ENCODE peak calls at places on chromosome 17, in nine cellular contexts. L, Z, M, Y, G, S, F, T and X are unnamed samples. For H3K4me1 and H3K36me3, the result is how much of the 10 kb centered on the place peaks cover.

GRCh38 chr17:76398523-76399174 is 14.2 kb downstream of the SPHK1 start:
- DNase-seq in L (no peak), Z (no peak), M (no peak), Y (no peak), G (no peak), S (no peak), F (no peak), T (no peak), X (no peak)

GRCh38 chr17:80254396-80255241 is 6.0 kb upstream of the RNF213 start:
- DNase-seq in L (no peak), Z (peak), M (peak), Y (no peak), G (peak), S (no peak), F (no peak), T (peak), X (peak)

GRCh38 chr17:7404737-7405412 is 978 bp upstream of the TMEM256 start:
- DNase-seq in L (no peak), Z (no peak), M (no peak), Y (peak), G (no peak), S (peak), F (no peak), T (no peak), X (peak)

GRCh38 chr17:27654654-27655524 is 23.9 kb downstream of the LGALS9 start:
- DNase-seq in L (peak), Z (peak), M (peak), Y (peak), G (peak), S (peak), F (peak), T (peak), X (peak)

GRCh38 chr17:36848008-36848902 is 89.0 kb upstream of the LHX1 start:
- DNase-seq in L (no peak), Z (no peak), M (no peak), Y (no peak), G (no peak), S (no peak), F (no peak), T (no peak), X (no peak)

GRCh38 chr17:55726440-55726839 is 3.8 kb upstream of the TMEM100 start:
- DNase-seq in L (no peak), Z (no peak), M (no peak), Y (peak), G (peak), S (no peak), F (no peak), T (no peak), X (peak)

GRCh38 chr17:72691017-72691416 is 401.5 kb downstream of the SLC39A11 start:
- DNase-seq in L (no peak), Z (no peak), M (no peak), Y (no peak), G (no peak), S (no peak), F (no peak), T (no peak), X (no peak)

GRCh38 chr17:57834146-57834741 is 15.6 kb downstream of the MRPS23 start:
- DNase-seq in L (no peak), Z (no peak), M (no peak), Y (peak), G (no peak), S (no peak), F (peak), T (no peak), X (no peak)

GRCh38 chr17:8176998-8177731 is 985 bp upstream of the TMEM107 start:
- DNase-seq in L (no peak), Z (no peak), M (no peak), Y (no peak), G (peak), S (peak), F (no peak), T (no peak), X (no peak)

GRCh38 chr17:18950944-18951905 is 740 bp upstream of the SLC5A10 start:
- DNase-seq in L (no peak), Z (no peak), M (no peak), Y (peak), G (peak), S (no peak), F (no peak), T (no peak), X (peak)

GRCh38 chr17:57369509-57369945 is 113.2 kb downstream of the MSI2 start:
- DNase-seq in L (no peak), Z (no peak), M (no peak), Y (no peak), G (no peak), S (no peak), F (no peak), T (no peak), X (no peak)

GRCh38 chr17:8210761-8211458 is 535 bp upstream of the AURKB start:
- DNase-seq in L (no peak), Z (no peak), M (no peak), Y (no peak), G (no peak), S (no peak), F (no peak), T (no peak), X (no peak)

GRCh38 chr17:27462149-27462548 is 5.9 kb downstream of the KSR1 start:
- DNase-seq in L (no peak), Z (no peak), M (no peak), Y (no peak), G (no peak), S (no peak), F (no peak), T (no peak), X (no peak)

GRCh38 chr17:82230627-82231311 is 1.9 kb downstream of the SLC16A3 start:
- DNase-seq in L (no peak), Z (peak), M (no peak), Y (peak), G (peak), S (peak), F (no peak), T (no peak), X (no peak)

DNA sequence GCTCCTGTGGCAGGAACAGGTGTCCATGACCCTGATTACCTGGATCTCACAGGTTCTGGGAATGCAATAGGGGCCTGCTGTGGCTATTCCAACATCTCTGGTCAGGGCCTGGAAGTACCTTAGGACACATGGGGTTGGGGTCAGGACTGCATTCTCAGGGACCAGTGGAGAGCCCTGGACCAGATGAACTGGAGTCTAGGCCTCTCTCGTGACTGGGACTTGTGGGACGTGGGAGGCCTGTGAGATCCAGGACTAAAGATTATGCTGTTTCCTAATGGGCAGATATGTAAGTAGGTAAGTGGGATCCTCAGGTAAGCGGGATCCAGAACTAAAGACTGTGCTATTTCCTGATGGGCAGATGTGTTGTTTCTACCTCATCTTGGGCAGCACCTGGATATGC is 16.2 kb upstream of the CD300A start:
- DNase-seq in L (no peak), Z (no peak), M (no peak), Y (no peak), G (no peak), S (no peak), F (no peak), T (no peak), X (no peak)
- H3K4me1 ChIP-seq in L (under half), Z (under half), M (under half), Y (half or more), G (under half), S (under half), F (under half), T (under half), X (under half)

DNA sequence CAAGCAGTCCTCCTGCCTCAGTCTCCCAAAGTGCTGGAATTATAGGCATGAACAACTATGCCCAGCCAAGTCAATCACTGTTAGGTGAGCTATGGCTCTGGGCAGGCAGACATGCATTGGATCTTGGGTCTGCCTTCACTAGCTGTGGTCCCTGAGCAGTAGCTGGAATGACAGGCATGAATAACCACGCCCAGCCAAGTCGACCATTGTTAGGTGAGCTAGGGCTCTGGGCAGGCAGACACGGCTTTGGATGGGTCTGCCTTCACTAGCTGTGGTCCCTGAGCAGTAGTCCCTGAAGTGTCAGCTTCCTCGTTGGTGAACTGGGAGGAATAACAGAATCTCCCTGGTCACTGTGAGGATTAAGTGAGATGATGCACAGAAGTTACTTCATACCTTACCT is 6.4 kb downstream of the MRM3 start:
- DNase-seq in L (no peak), Z (no peak), M (no peak), Y (no peak), G (no peak), S (no peak), F (no peak), T (no peak), X (no peak)
- H3K36me3 ChIP-seq in L (under half), Z (half or more), M (half or more), Y (half or more), G (under half), S (half or more), F (under half), T (under half), X (under half)

GRCh38 chr17:78356163-78356713 is 3.6 kb downstream of the SOCS3 start:
- DNase-seq in L (peak), Z (peak), M (peak), Y (no peak), G (peak), S (peak), F (peak), T (peak), X (peak)
- H3K4me1 ChIP-seq in L (half or more), Z (half or more), M (under half), Y (half or more), G (half or more), S (half or more), F (under half), T (under half), X (under half)

GRCh38 chr17:78999056-78999768 is 10.4 kb downstream of the CANT1 start:
- DNase-seq in L (no peak), Z (no peak), M (no peak), Y (peak), G (no peak), S (no peak), F (no peak), T (no peak), X (no peak)
- H3K36me3 ChIP-seq in L (under half), Z (half or more), M (half or more), Y (half or more), G (under half), S (half or more), F (under half), T (under half), X (under half)

GRCh38 chr17:42565523-42566214 is 1.2 kb upstream of the MLX start:
- DNase-seq in L (no peak), Z (no peak), M (no peak), Y (no peak), G (no peak), S (no peak), F (no peak), T (no peak), X (no peak)
- H3K4me1 ChIP-seq in L (under half), Z (half or more), M (under half), Y (under half), G (under half), S (half or more), F (under half), T (under half), X (under half)

DNA sequence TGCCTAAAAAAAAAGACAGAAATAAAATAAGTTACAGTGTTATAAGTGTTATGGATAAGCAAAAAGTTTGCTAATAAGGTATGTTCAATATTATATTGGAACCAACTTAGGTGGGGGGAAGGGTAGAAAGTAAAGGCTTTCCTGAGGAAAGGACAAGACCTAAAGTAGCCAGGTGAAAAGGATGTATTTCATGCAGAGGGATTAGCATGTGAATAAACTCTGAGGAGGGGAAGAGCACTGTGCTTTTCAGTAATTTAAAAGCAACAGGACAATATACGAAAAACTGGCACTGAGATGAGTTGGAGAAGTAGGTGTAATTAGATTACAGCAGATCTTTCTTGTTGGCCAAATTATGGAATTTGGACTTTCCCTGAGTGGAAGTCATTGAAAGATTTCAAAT is 7.6 kb downstream of the TOP2A start:
- DNase-seq in L (no peak), Z (no peak), M (no peak), Y (no peak), G (no peak), S (no peak), F (no peak), T (no peak), X (no peak)
- H3K36me3 ChIP-seq in L (under half), Z (half or more), M (half or more), Y (under half), G (under half), S (under half), F (half or more), T (under half), X (half or more)

GRCh38 chr17:43774304-43775250 is 4.2 kb downstream of the DUSP3 start:
- DNase-seq in L (no peak), Z (no peak), M (no peak), Y (no peak), G (no peak), S (no peak), F (no peak), T (no peak), X (no peak)

GRCh38 chr17:43769859-43770258 is 8.9 kb downstream of the DUSP3 start:
- DNase-seq in L (no peak), Z (no peak), M (no peak), Y (no peak), G (no peak), S (no peak), F (no peak), T (no peak), X (no peak)

GRCh38 chr17:43771463-43771862 is 7.3 kb downstream of the DUSP3 start:
- DNase-seq in L (no peak), Z (no peak), M (no peak), Y (no peak), G (no peak), S (no peak), F (no peak), T (no peak), X (no peak)

GRCh38 chr17:43769426-43769825 is 9.4 kb downstream of the DUSP3 start:
- DNase-seq in L (no peak), Z (no peak), M (no peak), Y (no peak), G (no peak), S (no peak), F (no peak), T (no peak), X (no peak)

DNA sequence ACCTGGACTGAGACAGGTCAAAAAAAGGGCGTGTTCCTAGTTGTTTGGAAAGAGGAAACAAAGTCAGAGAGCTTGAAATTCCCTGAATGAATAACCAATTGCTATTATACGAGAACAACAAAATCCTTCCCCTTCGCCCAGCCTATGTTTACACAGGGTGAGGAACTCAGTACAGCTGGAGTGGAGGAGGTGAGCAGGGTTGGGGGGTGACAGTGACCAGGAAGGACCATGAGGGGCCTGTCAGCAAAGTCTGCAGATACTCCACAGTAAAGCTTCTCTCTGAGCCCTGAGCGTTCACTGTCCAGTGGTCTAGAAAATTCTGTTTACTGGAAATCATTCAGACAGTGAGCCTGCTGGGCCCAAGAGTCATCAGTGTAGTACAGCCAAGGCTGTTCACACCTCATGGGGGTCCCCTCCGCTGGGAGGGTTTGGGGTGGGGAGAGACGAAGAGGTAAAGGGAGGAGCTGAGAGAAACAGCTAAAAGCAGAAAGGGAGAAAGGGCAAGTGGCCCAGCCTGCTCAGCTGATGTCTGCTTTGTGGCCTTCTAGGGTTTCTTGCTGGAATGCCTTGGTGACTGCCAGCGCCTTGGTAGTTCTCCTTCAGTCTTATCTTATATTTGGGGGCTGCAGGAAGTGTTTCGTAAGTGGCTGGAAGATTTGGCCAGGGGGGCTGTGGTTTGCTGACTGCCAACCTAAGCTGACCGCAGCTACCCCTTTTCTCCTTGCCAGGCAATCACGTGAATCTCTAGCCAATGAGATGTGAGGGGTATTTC is 5.7 kb downstream of the DUSP3 start:
- DNase-seq in L (no peak), Z (peak), M (no peak), Y (no peak), G (no peak), S (peak), F (no peak), T (no peak), X (no peak)
- H3K4me1 ChIP-seq in L (under half), Z (under half), M (under half), Y (half or more), G (under half), S (half or more), F (under half), T (under half), X (under half)

GRCh38 chr17:20999841-21000532 is 42.8 kb downstream of the USP22 start:
- DNase-seq in L (no peak), Z (no peak), M (no peak), Y (no peak), G (peak), S (no peak), F (no peak), T (no peak), X (no peak)

GRCh38 chr17:20996724-20997615 is 45.8 kb downstream of the USP22 start:
- DNase-seq in L (no peak), Z (no peak), M (no peak), Y (no peak), G (peak), S (no peak), F (no peak), T (no peak), X (no peak)

GRCh38 chr17:20999044-20999573 is 43.7 kb downstream of the USP22 start:
- DNase-seq in L (no peak), Z (no peak), M (no peak), Y (peak), G (peak), S (no peak), F (no peak), T (no peak), X (no peak)

GRCh38 chr17:20997711-20998570 is 44.9 kb downstream of the USP22 start:
- DNase-seq in L (no peak), Z (no peak), M (peak), Y (no peak), G (peak), S (no peak), F (no peak), T (no peak), X (no peak)

DNA sequence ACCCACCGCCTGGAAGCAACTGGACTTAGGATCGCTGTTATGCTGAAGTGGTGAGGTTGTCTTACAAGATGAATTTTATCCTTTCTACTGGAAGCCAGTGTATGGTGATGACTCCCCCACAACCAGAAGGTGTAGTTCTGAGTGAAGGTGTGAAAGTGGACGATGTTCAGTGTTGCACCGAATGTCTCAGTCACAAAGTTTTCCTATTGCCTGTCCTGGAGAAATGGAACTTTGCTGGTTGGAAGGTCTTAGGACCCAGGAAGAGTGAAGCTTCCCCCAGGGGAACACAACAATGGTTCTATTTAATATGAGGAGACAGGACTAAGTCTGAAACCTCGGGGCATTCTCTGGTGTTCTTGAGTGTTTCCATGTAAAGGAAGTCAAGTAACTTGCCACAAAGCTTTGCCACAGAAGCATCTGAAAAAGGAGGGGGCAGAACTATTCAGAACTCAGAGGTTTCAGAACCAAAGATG is 44.2 kb downstream of the USP22 start:
- DNase-seq in L (no peak), Z (no peak), M (peak), Y (no peak), G (peak), S (no peak), F (no peak), T (no peak), X (no peak)
- H3K36me3 ChIP-seq in L (under half), Z (under half), M (under half), Y (half or more), G (under half), S (half or more), F (under half), T (under half), X (under half)